ENCODE peak calls at places on chromosomes 4 and X, in nine cellular contexts. E, Q, B, U, T, M, I, X and N are unnamed samples.

GRCh38 chr4:118772149-118773081 is 63.5 kb downstream of the SEC24D start:
- DNase-seq in E (peak), Q (peak), B (no peak), U (no peak), T (no peak), M (no peak), I (no peak), X (peak), N (no peak)

GRCh38 chr4:1336079-1336478 is 10.9 kb upstream of the UVSSA start:
- DNase-seq in E (no peak), Q (peak), B (no peak), U (no peak), T (no peak), M (no peak), I (no peak), X (no peak), N (no peak)

GRCh38 chr4:128940966-128941365 is 131.5 kb downstream of the JADE1 start:
- DNase-seq in E (no peak), Q (no peak), B (no peak), U (no peak), T (no peak), M (no peak), I (no peak), X (no peak), N (no peak)

GRCh38 chrX:54495814-54496516 is at the start of gene FGD1:
- DNase-seq in E (peak), Q (peak), B (no peak), U (peak), T (peak), M (peak), I (peak), X (peak), N (peak)

GRCh38 chrX:123230798-123231197 is 46.7 kb downstream of the GRIA3 start:
- DNase-seq in E (peak), Q (no peak), B (no peak), U (no peak), T (no peak), M (no peak), I (no peak), X (no peak), N (no peak)

GRCh38 chrX:73916931-73917657 is 354.1 kb downstream of the CHIC1 start:
- DNase-seq in E (peak), Q (peak), B (peak), U (no peak), T (no peak), M (no peak), I (no peak), X (no peak), N (no peak)

GRCh38 chrX:144379156-144379555 is 495.3 kb downstream of the UBE2NL start:
- DNase-seq in E (no peak), Q (no peak), B (no peak), U (no peak), T (no peak), M (no peak), I (no peak), X (no peak), N (no peak)

GRCh38 chr4:117135634-117136354 is 50.4 kb upstream of the TRAM1L1 start:
- DNase-seq in E (peak), Q (no peak), B (no peak), U (no peak), T (no peak), M (no peak), I (no peak), X (no peak), N (no peak)

GRCh38 chr4:164977243-164978164 is at the start of gene TRIM61:
- DNase-seq in E (no peak), Q (peak), B (no peak), U (peak), T (peak), M (no peak), I (peak), X (peak), N (peak)

GRCh38 chrX:7145454-7145853 is 2.1 kb upstream of the STS start:
- DNase-seq in E (no peak), Q (no peak), B (no peak), U (no peak), T (no peak), M (no peak), I (no peak), X (no peak), N (no peak)

GRCh38 chr4:171880136-171880535 is 66.9 kb downstream of the GALNTL6 start:
- DNase-seq in E (no peak), Q (peak), B (peak), U (no peak), T (no peak), M (no peak), I (no peak), X (no peak), N (no peak)

GRCh38 chr4:73303711-73304110 is 45.1 kb upstream of the ANKRD17 start:
- DNase-seq in E (no peak), Q (no peak), B (no peak), U (no peak), T (no peak), M (no peak), I (no peak), X (no peak), N (no peak)